ENCODE peak calls at places on chromosomes 3 and 15, in nine cellular contexts. One of them, this sample, is unnamed.

GRCh38 chr3:79724206-79724605 is 43.6 kb downstream of the ROBO1 start:
- DNase-seq in A549: no peak
- DNase-seq in suprapubic skin: no peak
- DNase-seq in breast epithelium: no peak
- DNase-seq in transverse colon: no peak
- DNase-seq in heart left ventricle: no peak
- DNase-seq in HepG2: peak; percentile 5
- DNase-seq in adrenal gland: no peak
- DNase-seq in K562: no peak
- DNase-seq in this sample: no peak

GRCh38 chr3:54320376-54320775 is 198.0 kb downstream of the CACNA2D3 start:
- DNase-seq in transverse colon: no peak
- DNase-seq in adrenal gland: no peak
- DNase-seq in HepG2: no peak
- DNase-seq in heart left ventricle: no peak
- DNase-seq in A549: no peak
- DNase-seq in K562: no peak
- DNase-seq in suprapubic skin: no peak
- DNase-seq in breast epithelium: no peak
- DNase-seq in this sample: no peak

GRCh38 chr15:76945494-76945893 is 13.9 kb downstream of the RCN2 start:
- DNase-seq in transverse colon: no peak
- DNase-seq in breast epithelium: no peak
- DNase-seq in heart left ventricle: no peak
- DNase-seq in adrenal gland: no peak
- DNase-seq in suprapubic skin: no peak
- DNase-seq in K562: no peak
- DNase-seq in A549: no peak
- DNase-seq in HepG2: no peak
- DNase-seq in this sample: no peak

GRCh38 chr3:64131755-64132154 is 93.5 kb downstream of the PRICKLE2 start:
- DNase-seq in K562: no peak
- DNase-seq in breast epithelium: no peak
- DNase-seq in heart left ventricle: no peak
- DNase-seq in suprapubic skin: no peak
- DNase-seq in HepG2: no peak
- DNase-seq in transverse colon: no peak
- DNase-seq in adrenal gland: no peak
- DNase-seq in A549: no peak
- DNase-seq in this sample: no peak

GRCh38 chr3:112615942-112616731 is 24.8 kb downstream of the CCDC80 start:
- DNase-seq in breast epithelium: no peak
- DNase-seq in K562: no peak
- DNase-seq in suprapubic skin: no peak
- DNase-seq in HepG2: no peak
- DNase-seq in adrenal gland: no peak
- DNase-seq in heart left ventricle: no peak
- DNase-seq in transverse colon: no peak
- DNase-seq in A549: no peak
- DNase-seq in this sample: no peak

GRCh38 chr3:66480666-66481065 is 20.2 kb downstream of the LRIG1 start:
- DNase-seq in transverse colon: no peak
- DNase-seq in heart left ventricle: no peak
- DNase-seq in suprapubic skin: no peak
- DNase-seq in breast epithelium: no peak
- DNase-seq in HepG2: peak; percentile 45
- DNase-seq in adrenal gland: no peak
- DNase-seq in A549: no peak
- DNase-seq in K562: no peak
- DNase-seq in this sample: no peak

GRCh38 chr3:37991823-37992222 is 1.2 kb downstream of the VILL start:
- DNase-seq in K562: no peak
- DNase-seq in heart left ventricle: peak; percentile 16
- DNase-seq in adrenal gland: no peak
- DNase-seq in breast epithelium: no peak
- DNase-seq in HepG2: no peak
- DNase-seq in transverse colon: no peak
- DNase-seq in suprapubic skin: peak; percentile 57
- DNase-seq in A549: no peak
- DNase-seq in this sample: peak; percentile 83

GRCh38 chr3:100561459-100562158 is 47.8 kb upstream of the ADGRG7 start:
- DNase-seq in suprapubic skin: peak; percentile 62
- DNase-seq in transverse colon: no peak
- DNase-seq in K562: no peak
- DNase-seq in A549: no peak
- DNase-seq in adrenal gland: no peak
- DNase-seq in HepG2: no peak
- DNase-seq in breast epithelium: no peak
- DNase-seq in heart left ventricle: no peak
- DNase-seq in this sample: no peak

GRCh38 chr15:92391640-92392039 is 2.0 kb upstream of the ST8SIA2 start:
- DNase-seq in adrenal gland: peak; percentile 51
- DNase-seq in HepG2: peak; percentile 6
- DNase-seq in heart left ventricle: no peak
- DNase-seq in transverse colon: no peak
- DNase-seq in breast epithelium: no peak
- DNase-seq in A549: peak; percentile 74
- DNase-seq in suprapubic skin: no peak
- DNase-seq in K562: no peak
- DNase-seq in this sample: no peak

GRCh38 chr3:166013073-166013679 is 176.0 kb upstream of the BCHE start:
- DNase-seq in A549: peak; percentile 3
- DNase-seq in heart left ventricle: no peak
- DNase-seq in adrenal gland: no peak
- DNase-seq in HepG2: peak; percentile 39
- DNase-seq in transverse colon: no peak
- DNase-seq in suprapubic skin: no peak
- DNase-seq in K562: no peak
- DNase-seq in breast epithelium: no peak
- DNase-seq in this sample: no peak

DNA sequence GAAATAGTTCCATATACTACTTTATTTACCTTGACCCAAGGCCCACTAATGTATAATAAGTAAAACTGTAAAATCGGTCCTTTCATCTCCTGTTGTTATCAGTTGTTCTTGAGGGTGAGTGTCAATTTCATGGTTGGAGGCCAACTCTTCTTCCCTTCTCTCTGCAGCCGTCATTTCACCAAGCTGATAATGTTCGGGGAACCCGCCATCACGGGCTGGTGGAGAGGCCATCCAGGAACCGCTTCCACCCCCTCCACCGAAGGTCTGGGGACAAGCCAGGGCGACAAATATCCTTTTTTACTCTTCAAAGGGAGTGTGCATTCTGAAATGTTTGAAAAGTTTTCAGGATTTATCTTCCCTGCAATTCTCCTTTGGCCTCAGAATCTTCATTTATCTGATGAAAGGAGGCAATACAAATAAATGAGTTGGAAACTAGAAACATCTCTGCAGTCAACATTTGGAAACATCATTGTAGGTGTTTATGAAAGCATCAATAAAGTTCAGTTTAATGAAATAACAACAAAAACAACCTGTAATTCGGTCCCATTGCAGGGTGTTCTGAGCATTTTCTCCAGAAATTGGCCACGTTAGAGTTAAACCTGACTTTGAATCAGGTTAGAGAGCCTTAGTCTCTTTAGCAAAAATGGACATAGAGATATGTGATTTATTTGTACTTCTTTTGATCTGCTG is 63.9 kb downstream of the CRTC3 start:
- DNase-seq in heart left ventricle: no peak
- DNase-seq in transverse colon: no peak
- DNase-seq in adrenal gland: peak; percentile 62
- DNase-seq in breast epithelium: no peak
- DNase-seq in A549: no peak
- DNase-seq in K562: no peak
- DNase-seq in HepG2: no peak
- DNase-seq in suprapubic skin: no peak
- DNase-seq in this sample: peak; percentile 82
- H3K4me3 ChIP-seq in heart left ventricle: no peak overlapping the region
- H3K4me3 ChIP-seq in transverse colon: no peak overlapping the region
- H3K4me3 ChIP-seq in adrenal gland: no peak overlapping the region
- H3K4me3 ChIP-seq in breast epithelium: no peak overlapping the region
- H3K4me3 ChIP-seq in A549: no peak overlapping the region
- H3K4me3 ChIP-seq in K562: no peak overlapping the region
- H3K4me3 ChIP-seq in HepG2: no peak overlapping the region
- H3K4me3 ChIP-seq in suprapubic skin: no peak overlapping the region
- H3K4me3 ChIP-seq in this sample: no peak overlapping the region

GRCh38 chr15:90230071-90230494 is 3.7 kb downstream of the CIB1 start:
- DNase-seq in A549: no peak
- DNase-seq in K562: no peak
- DNase-seq in adrenal gland: peak; percentile 93
- DNase-seq in transverse colon: peak; percentile 67
- DNase-seq in HepG2: no peak
- DNase-seq in heart left ventricle: peak; percentile 77
- DNase-seq in suprapubic skin: no peak
- DNase-seq in breast epithelium: no peak
- DNase-seq in this sample: no peak
- TF ChIP-seq POLR2A in A549: no peak
- TF ChIP-seq POLR2A in K562: no peak
- TF ChIP-seq POLR2A in adrenal gland: peak; percentile 59
- TF ChIP-seq POLR2A in transverse colon: peak; percentile 63
- TF ChIP-seq POLR2A in HepG2: no peak
- TF ChIP-seq POLR2A in heart left ventricle: no peak
- TF ChIP-seq POLR2A in suprapubic skin: no peak
- TF ChIP-seq POLR2A in breast epithelium: no peak
- TF ChIP-seq POLR2A in this sample: no peak

DNA sequence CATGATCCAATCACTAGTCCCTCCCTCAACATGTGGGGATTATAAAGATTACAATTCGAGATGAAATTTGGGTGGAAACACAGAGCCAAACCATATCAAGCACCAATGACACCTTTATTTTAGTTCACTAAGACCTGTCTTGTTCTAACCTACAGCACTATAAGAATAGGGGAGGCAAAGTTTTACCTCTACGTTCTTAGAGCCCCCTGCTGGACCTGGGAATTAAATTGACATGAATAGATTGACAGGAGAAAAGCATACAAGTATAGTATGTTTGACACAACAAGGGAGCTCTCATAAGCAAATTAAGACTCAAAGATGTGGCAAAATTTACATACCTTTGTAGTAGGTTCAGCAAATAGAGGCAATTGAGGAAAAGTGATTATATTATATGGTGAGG is 974.4 kb upstream of the ALCAM start:
- DNase-seq in adrenal gland: no peak
- DNase-seq in heart left ventricle: no peak
- DNase-seq in suprapubic skin: no peak
- DNase-seq in breast epithelium: no peak
- DNase-seq in A549: no peak
- DNase-seq in K562: no peak
- DNase-seq in HepG2: peak; percentile 4
- DNase-seq in transverse colon: no peak
- DNase-seq in this sample: no peak
- TF ChIP-seq CTCF in adrenal gland: no peak
- TF ChIP-seq CTCF in heart left ventricle: no peak
- TF ChIP-seq CTCF in suprapubic skin: no peak
- TF ChIP-seq CTCF in breast epithelium: no peak
- TF ChIP-seq CTCF in A549: no peak
- TF ChIP-seq CTCF in K562: no peak
- TF ChIP-seq CTCF in HepG2: peak; percentile 28
- TF ChIP-seq CTCF in transverse colon: no peak
- TF ChIP-seq CTCF in this sample: no peak

GRCh38 chr15:22979069-22979698 is 984 bp downstream of the CYFIP1 start:
- DNase-seq in A549: peak; percentile 67
- DNase-seq in transverse colon: peak; percentile 80
- DNase-seq in breast epithelium: no peak
- DNase-seq in suprapubic skin: peak; percentile 72
- DNase-seq in K562: peak; percentile 47
- DNase-seq in heart left ventricle: peak; percentile 66
- DNase-seq in adrenal gland: peak; percentile 71
- DNase-seq in HepG2: peak; percentile 36
- DNase-seq in this sample: peak; percentile 88

GRCh38 chr15:22981336-22981840 is 1.2 kb upstream of the CYFIP1 start:
- DNase-seq in breast epithelium: no peak
- DNase-seq in adrenal gland: no peak
- DNase-seq in suprapubic skin: no peak
- DNase-seq in HepG2: no peak
- DNase-seq in A549: no peak
- DNase-seq in K562: no peak
- DNase-seq in transverse colon: no peak
- DNase-seq in heart left ventricle: no peak
- DNase-seq in this sample: peak; percentile 72

GRCh38 chr15:22978691-22979068 is 1.5 kb downstream of the CYFIP1 start:
- DNase-seq in suprapubic skin: peak; percentile 35
- DNase-seq in K562: no peak
- DNase-seq in A549: peak; percentile 23
- DNase-seq in transverse colon: no peak
- DNase-seq in breast epithelium: no peak
- DNase-seq in heart left ventricle: no peak
- DNase-seq in HepG2: no peak
- DNase-seq in adrenal gland: no peak
- DNase-seq in this sample: no peak

GRCh38 chr15:22980189-22981136 is at the start of gene CYFIP1:
- DNase-seq in HepG2: peak; percentile 68
- DNase-seq in breast epithelium: peak; percentile 73
- DNase-seq in heart left ventricle: peak; percentile 93
- DNase-seq in transverse colon: peak; percentile 90
- DNase-seq in K562: peak; percentile 94
- DNase-seq in A549: peak; percentile 96
- DNase-seq in adrenal gland: peak; percentile 85
- DNase-seq in suprapubic skin: peak; percentile 90
- DNase-seq in this sample: peak; percentile 79

GRCh38 chr15:22979699-22980188 is 424 bp downstream of the CYFIP1 start:
- DNase-seq in transverse colon: peak; percentile 26
- DNase-seq in heart left ventricle: peak; percentile 42
- DNase-seq in HepG2: no peak
- DNase-seq in adrenal gland: no peak
- DNase-seq in suprapubic skin: peak; percentile 68
- DNase-seq in K562: no peak
- DNase-seq in breast epithelium: no peak
- DNase-seq in A549: peak; percentile 46
- DNase-seq in this sample: no peak
- H3K4me3 ChIP-seq in transverse colon: peak overlapping the region; percentile 94
- H3K4me3 ChIP-seq in heart left ventricle: peak overlapping the region; percentile 89
- H3K4me3 ChIP-seq in HepG2: peak overlapping the region; percentile 99
- H3K4me3 ChIP-seq in adrenal gland: peak overlapping the region; percentile 99
- H3K4me3 ChIP-seq in suprapubic skin: peak overlapping the region; percentile 84
- H3K4me3 ChIP-seq in K562: peak overlapping the region; percentile 79
- H3K4me3 ChIP-seq in breast epithelium: peak overlapping the region; percentile 89
- H3K4me3 ChIP-seq in A549: peak overlapping the region; percentile 85
- H3K4me3 ChIP-seq in this sample: peak overlapping the region; percentile 95

DNA sequence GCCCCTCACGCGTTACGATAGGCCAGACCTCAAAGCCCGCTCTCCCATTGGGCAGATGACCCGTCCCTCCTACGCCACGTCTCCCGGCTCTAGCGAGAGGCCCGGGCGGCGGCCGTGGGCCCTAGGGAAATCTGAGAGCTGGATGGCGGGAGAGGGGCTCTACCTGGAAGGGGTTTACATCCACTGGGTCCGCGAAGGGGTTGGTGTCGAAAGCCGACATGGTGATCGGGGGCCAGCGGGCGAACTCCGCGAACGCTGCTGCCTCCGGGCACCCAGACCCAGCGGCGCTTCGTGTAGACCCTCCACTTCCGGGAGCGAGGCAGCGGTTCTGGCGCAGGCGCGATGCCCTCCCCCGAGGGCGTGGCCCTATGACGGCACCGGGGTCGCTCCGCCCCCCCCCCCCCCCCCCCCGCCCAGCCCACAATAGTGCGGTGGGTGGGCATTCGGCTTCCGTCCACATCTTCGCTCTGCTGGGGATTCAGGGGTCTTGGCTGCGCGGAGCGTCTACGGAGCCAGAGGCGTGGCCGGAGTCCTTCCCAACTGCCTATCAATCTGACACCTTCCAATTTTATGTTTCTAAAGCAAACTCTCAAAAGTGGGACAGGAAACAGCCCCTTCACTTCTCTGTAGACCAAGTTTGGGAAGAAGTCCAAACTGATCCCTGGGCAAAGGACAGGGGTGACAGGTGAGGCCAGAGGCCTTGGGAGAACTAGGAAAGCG is at the start of gene SCAMP2:
- DNase-seq in suprapubic skin: peak; percentile 96
- DNase-seq in heart left ventricle: peak; percentile 98
- DNase-seq in transverse colon: peak; percentile 95
- DNase-seq in breast epithelium: peak; percentile 92
- DNase-seq in K562: peak; percentile 97
- DNase-seq in A549: peak; percentile 99
- DNase-seq in adrenal gland: peak; percentile 97
- DNase-seq in HepG2: peak; percentile 91
- DNase-seq in this sample: peak; percentile 91
- TF ChIP-seq POLR2A in suprapubic skin: peak; percentile 55
- TF ChIP-seq POLR2A in heart left ventricle: no peak
- TF ChIP-seq POLR2A in transverse colon: peak; percentile 92
- TF ChIP-seq POLR2A in breast epithelium: peak; percentile 44
- TF ChIP-seq POLR2A in K562: peak; percentile 96
- TF ChIP-seq POLR2A in A549: peak; percentile 91
- TF ChIP-seq POLR2A in adrenal gland: peak; percentile 76
- TF ChIP-seq POLR2A in HepG2: peak; percentile 92
- TF ChIP-seq POLR2A in this sample: peak; percentile 41

This sample was measured in lower leg skin.